ENCODE peak calls at places on chromosomes 3 and 15, in eight cellular contexts. P is adrenal gland; N is naive thymus-derived CD4-positive, alpha-beta T cell; A is HL-60; M is psoas muscle; X is astrocyte; K is Caco-2; D is WERI-Rb-1. J is an unnamed sample. For H3K27me3, the result is how much of the 10 kb centered on the place peaks cover.

GRCh38 chr15:99546436-99547100 is 19.2 kb upstream of the MEF2A start:
- DNase-seq in K (no peak), M (no peak), N (no peak), D (no peak), P (no peak), A (no peak), X (no peak), J (no peak)

GRCh38 chr3:30502742-30503073 is 103.7 kb upstream of the TGFBR2 start:
- DNase-seq in P (no peak), N (no peak), A (no peak), X (peak), D (no peak), K (no peak), M (no peak), J (no peak)

GRCh38 chr3:59873576-59874230 is 823.9 kb upstream of the CFAP20DC start:
- DNase-seq in P (no peak), X (no peak), D (no peak), M (no peak), K (no peak), N (no peak), A (no peak), J (no peak)

GRCh38 chr3:131396170-131396569 is 14.6 kb downstream of the NUDT16 start:
- DNase-seq in K (no peak), D (no peak), M (peak), N (no peak), P (no peak), X (no peak), A (no peak), J (no peak)

GRCh38 chr3:101675709-101676218 is 1.2 kb downstream of the ZBTB11 start:
- DNase-seq in N (no peak), M (peak), P (peak), X (no peak), D (peak), K (no peak), A (no peak), J (peak)

GRCh38 chr3:175270199-175270837 is 411.2 kb downstream of the NAALADL2 start:
- DNase-seq in P (no peak), X (peak), A (no peak), K (no peak), D (no peak), N (no peak), M (no peak), J (no peak)

GRCh38 chr15:71716990-71717389 is 93.4 kb upstream of the NR2E3 start:
- DNase-seq in K (no peak), N (no peak), X (peak), D (no peak), M (no peak), A (no peak), P (no peak), J (no peak)

GRCh38 chr3:39250116-39250747 is 29.6 kb downstream of the CX3CR1 start:
- DNase-seq in M (no peak), N (no peak), D (no peak), P (no peak), K (no peak), A (no peak), X (peak), J (no peak)

GRCh38 chr3:183158552-183159006 is 4.0 kb downstream of the LAMP3 start:
- DNase-seq in K (no peak), A (no peak), M (no peak), P (no peak), N (no peak), D (no peak), X (peak), J (peak)

GRCh38 chr3:184085389-184085852 is 11.4 kb upstream of the HTR3E start:
- DNase-seq in P (no peak), M (no peak), K (no peak), X (no peak), N (no peak), D (no peak), A (peak), J (no peak)

GRCh38 chr3:194472290-194472920 is 14.4 kb downstream of the ATP13A3 start:
- DNase-seq in N (peak), K (peak), P (no peak), A (peak), M (no peak), D (no peak), X (peak), J (no peak)

GRCh38 chr15:44094776-44095175 is 100.3 kb downstream of the FRMD5 start:
- DNase-seq in D (no peak), P (no peak), K (no peak), X (no peak), A (no peak), M (no peak), N (no peak), J (peak)

GRCh38 chr3:126969586-126969985 is 13.3 kb upstream of the PLXNA1 start:
- DNase-seq in M (no peak), D (no peak), X (peak), K (no peak), N (no peak), A (no peak), P (no peak), J (no peak)

GRCh38 chr3:156639414-156640023 is 34.9 kb upstream of the TIPARP start:
- DNase-seq in M (no peak), D (no peak), N (no peak), K (no peak), P (no peak), X (no peak), A (no peak), J (no peak)

GRCh38 chr3:189233225-189233858 is 61.6 kb downstream of the TPRG1 start:
- DNase-seq in K (peak), M (peak), X (peak), N (no peak), D (peak), P (peak), A (no peak), J (peak)

GRCh38 chr15:74845208-74845568 is 2.2 kb upstream of the ULK3 start:
- DNase-seq in A (no peak), P (no peak), N (peak), X (no peak), K (no peak), M (no peak), D (no peak), J (no peak)

GRCh38 chr3:120435621-120436020 is 15.2 kb downstream of the FSTL1 start:
- DNase-seq in X (peak), D (no peak), N (no peak), M (no peak), A (no peak), P (no peak), K (no peak), J (peak)

GRCh38 chr3:106629215-106629832 is 747.9 kb upstream of the CCDC54 start:
- DNase-seq in D (no peak), P (no peak), N (no peak), A (no peak), X (no peak), M (no peak), K (no peak), J (no peak)

GRCh38 chr3:171982829-171983228 is 56.5 kb upstream of the FNDC3B start:
- DNase-seq in P (no peak), D (no peak), M (no peak), N (no peak), A (no peak), K (no peak), X (peak), J (no peak)

GRCh38 chr3:308597-309321 is 112.2 kb downstream of the CHL1 start:
- DNase-seq in M (no peak), N (no peak), A (no peak), X (no peak), D (no peak), P (no peak), K (no peak), J (no peak)

GRCh38 chr3:101729586-101729985 is 5.2 kb downstream of the CEP97 start:
- DNase-seq in N (no peak), X (no peak), K (no peak), A (no peak), D (no peak), M (no peak), P (no peak), J (no peak)

GRCh38 chr3:5554245-5554747 is 366.8 kb downstream of the EDEM1 start:
- DNase-seq in P (no peak), X (no peak), A (no peak), D (no peak), K (no peak), N (no peak), M (no peak), J (no peak)

GRCh38 chr3:40780341-40780800 is 255.6 kb downstream of the ZNF621 start:
- DNase-seq in A (no peak), P (peak), X (no peak), K (no peak), N (no peak), M (peak), D (no peak), J (peak)

GRCh38 chr3:16658004-16658932 is 53.0 kb upstream of the DAZL start:
- DNase-seq in A (peak), D (no peak), X (no peak), P (no peak), K (no peak), N (no peak), M (no peak), J (no peak)

GRCh38 chr15:49675051-49675450 is 54.2 kb downstream of the DTWD1 start:
- DNase-seq in D (no peak), K (peak), A (no peak), X (peak), M (no peak), N (no peak), P (no peak), J (peak)

GRCh38 chr3:192641911-192642310 is 85.4 kb downstream of the FGF12 start:
- DNase-seq in P (no peak), X (no peak), N (no peak), A (no peak), D (no peak), M (no peak), K (no peak), J (no peak)

GRCh38 chr15:64596701-64597468 is 136.5 kb downstream of the ZNF609 start:
- DNase-seq in X (peak), A (no peak), M (no peak), P (peak), N (peak), K (no peak), D (peak), J (no peak)

GRCh38 chr15:41944313-41944940 is 27.9 kb downstream of the EHD4 start:
- DNase-seq in X (peak), P (no peak), A (no peak), M (peak), D (no peak), N (no peak), K (peak), J (peak)

GRCh38 chr3:16124636-16125035 is 49.8 kb upstream of the GALNT15 start:
- DNase-seq in K (no peak), D (no peak), M (no peak), X (peak), A (no peak), P (no peak), N (no peak), J (peak)

GRCh38 chr3:49462222-49462621 is 7.8 kb upstream of the DAG1 start:
- DNase-seq in P (no peak), K (no peak), N (no peak), A (no peak), M (no peak), D (peak), X (peak), J (no peak)

GRCh38 chr3:146640361-146640760 is 35.2 kb upstream of the PLSCR5 start:
- DNase-seq in K (no peak), N (no peak), M (no peak), A (no peak), P (no peak), X (no peak), D (peak), J (no peak)

GRCh38 chr3:147411777-147412176 is 2.6 kb downstream of the ZIC1 start:
- DNase-seq in N (no peak), D (no peak), P (no peak), M (no peak), K (no peak), X (no peak), A (no peak), J (peak)

GRCh38 chr3:38454179-38454883 is 641 bp downstream of the ACVR2B start:
- DNase-seq in N (peak), P (peak), A (no peak), K (peak), X (no peak), D (peak), M (peak), J (peak)

GRCh38 chr3:87503901-87504498 is 227.6 kb upstream of the POU1F1 start:
- DNase-seq in M (no peak), P (peak), X (peak), K (peak), N (no peak), D (peak), A (peak), J (peak)

GRCh38 chr3:165669967-165670366 is 167.3 kb downstream of the BCHE start:
- DNase-seq in X (peak), D (no peak), K (no peak), N (no peak), A (no peak), M (no peak), P (no peak), J (peak)
- H3K4me3 ChIP-seq in X (no peak), D (no peak), K (no peak), N (no peak), A (no peak), M (no peak), P (no peak), J (no peak)

DNA sequence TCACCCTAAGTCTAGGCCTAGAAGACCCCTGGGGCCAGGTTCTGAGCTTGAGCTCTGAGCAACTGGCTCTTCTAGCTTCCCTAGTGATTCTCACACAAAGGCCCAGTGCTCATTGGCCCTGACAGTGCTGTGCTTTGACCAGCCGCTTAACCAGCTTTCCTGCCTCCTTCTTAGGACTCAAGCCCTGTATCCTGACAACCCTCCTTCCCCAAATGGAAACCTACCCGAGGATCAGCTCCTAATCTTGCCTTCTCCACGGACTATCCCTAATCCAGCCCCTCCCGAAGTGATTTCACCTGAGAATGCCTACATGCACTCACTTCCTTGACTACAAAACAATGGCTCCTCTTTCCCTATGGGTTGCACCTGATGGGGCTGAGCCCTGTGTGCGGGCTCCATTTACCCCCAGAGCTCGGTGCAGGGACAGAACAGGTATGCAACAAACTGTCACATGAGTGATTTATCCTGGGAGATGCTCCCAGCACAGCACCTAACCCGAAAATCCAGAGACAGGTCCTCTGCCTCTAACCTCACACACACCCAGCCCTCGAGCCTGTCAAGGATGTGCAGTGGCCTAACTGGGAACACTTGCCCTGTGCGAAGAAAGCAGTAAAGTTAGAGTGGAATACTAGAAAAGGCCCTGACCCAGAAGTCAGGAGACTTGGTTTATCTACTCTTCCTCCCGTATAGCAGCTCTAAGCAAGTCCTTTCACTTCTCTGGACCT is 2.3 kb downstream of the MEGF11 start:
- DNase-seq in P (no peak), X (no peak), N (no peak), K (no peak), A (no peak), M (no peak), D (peak), J (no peak)
- H3K27me3 ChIP-seq in P (under half), X (half or more), N (under half), K (under half), A (half or more), M (under half), D (under half), J (under half)

DNA sequence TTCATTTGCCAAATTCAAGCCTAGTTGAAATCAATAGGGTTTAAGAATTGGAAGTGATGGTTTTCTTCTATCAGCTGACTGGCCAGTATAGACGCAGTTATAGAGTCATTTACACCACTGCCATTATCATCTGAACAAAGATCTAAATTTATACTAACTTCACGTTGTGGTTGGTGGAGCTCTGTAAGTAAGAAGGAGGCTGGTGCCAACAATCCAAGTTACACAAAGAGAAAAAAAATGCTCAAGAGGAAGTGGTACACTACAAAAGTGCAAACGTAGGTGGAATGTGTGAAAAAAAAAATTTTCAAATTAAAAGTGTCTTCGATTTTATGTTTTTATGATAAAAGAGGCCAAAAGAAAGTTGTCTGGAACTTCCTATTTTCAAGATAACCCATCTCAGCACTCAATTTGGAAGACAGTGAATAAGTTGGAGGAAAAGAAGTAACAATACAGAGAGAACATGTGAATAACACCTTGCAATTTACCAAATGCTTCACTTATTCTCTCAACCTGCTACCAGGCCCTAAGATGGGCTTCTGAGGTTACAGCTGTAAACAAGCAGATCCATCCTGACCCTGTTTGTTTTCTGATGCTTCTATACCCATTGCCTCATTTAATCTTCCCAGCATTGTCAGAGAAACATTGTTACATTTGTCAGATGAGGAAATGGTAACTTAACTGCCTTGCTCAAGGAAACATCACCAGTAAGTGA is 11.9 kb upstream of the TASOR start:
- DNase-seq in X (no peak), M (no peak), K (no peak), D (no peak), N (peak), P (no peak), A (no peak), J (no peak)
- H3K4me3 ChIP-seq in X (no peak), M (no peak), K (no peak), D (no peak), N (no peak), P (no peak), A (no peak), J (no peak)

GRCh38 chr3:124037332-124037731 is 45.4 kb upstream of the ROPN1 start:
- DNase-seq in K (no peak), X (no peak), M (no peak), N (no peak), P (no peak), D (no peak), A (no peak), J (no peak)
- H3K27me3 ChIP-seq in K (under half), X (under half), M (under half), N (under half), P (under half), D (under half), A (under half), J (half or more)

GRCh38 chr3:133745981-133746721 is at the start of gene TF:
- DNase-seq in M (no peak), N (no peak), X (no peak), P (no peak), D (no peak), K (no peak), A (no peak), J (no peak)
- H3K4me3 ChIP-seq in M (peak), N (no peak), X (peak), P (no peak), D (no peak), K (peak), A (no peak), J (no peak)

GRCh38 chr3:44522494-44522933 is 32.5 kb upstream of the ZKSCAN7 start:
- DNase-seq in X (no peak), D (no peak), N (no peak), K (no peak), A (no peak), M (no peak), P (no peak), J (no peak)
- H3K27me3 ChIP-seq in X (under half), D (under half), N (under half), K (under half), A (under half), M (under half), P (under half), J (under half)

GRCh38 chr3:24145981-24146822 is 201.1 kb downstream of the NR1D2 start:
- DNase-seq in N (no peak), X (peak), D (peak), M (no peak), A (no peak), K (peak), P (no peak), J (peak)
- H3K4me3 ChIP-seq in N (no peak), X (peak), D (no peak), M (peak), A (no peak), K (no peak), P (no peak), J (no peak)

DNA sequence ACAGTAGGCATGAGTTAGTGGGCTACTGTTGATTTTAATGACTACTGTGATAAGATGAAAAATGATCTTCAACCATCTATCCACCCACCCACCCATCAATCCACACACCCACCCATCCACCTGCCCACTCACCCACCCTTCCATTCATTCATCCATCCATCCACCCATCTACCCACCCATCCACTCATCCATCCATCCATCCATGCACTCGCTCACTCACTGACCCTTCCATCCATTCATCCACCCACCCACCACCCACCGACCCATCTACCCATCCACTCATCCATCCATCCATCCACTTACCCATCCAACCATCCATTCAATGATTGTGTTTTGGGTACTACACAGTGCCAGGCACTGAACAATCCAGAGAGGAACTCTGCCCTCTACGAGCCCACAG is 51.6 kb downstream of the ATP2B2 start:
- DNase-seq in X (no peak), N (no peak), A (no peak), P (no peak), K (no peak), M (no peak), D (no peak), J (no peak)
- H3K27me3 ChIP-seq in X (under half), N (under half), A (under half), P (under half), K (under half), M (under half), D (under half), J (under half)